ENCODE peak calls at places on chromosomes 5 and 9, in four cellular contexts. E is A549, F is K562, O is HepG2. J is an unnamed sample.

GRCh38 chr9:131927092-131927491 is 152.6 kb downstream of the MED27 start:
- DNase-seq in E (no peak), F (no peak), O (no peak), J (no peak)

GRCh38 chr9:99660191-99660636 is 161.5 kb upstream of the NR4A3 start:
- DNase-seq in E (no peak), F (no peak), O (no peak), J (no peak)

GRCh38 chr5:66612226-66612625 is 16.0 kb downstream of the MAST4 start:
- DNase-seq in E (no peak), F (no peak), O (no peak), J (no peak)

GRCh38 chr9:34759432-34760134 is 49.6 kb upstream of the CCL21 start:
- DNase-seq in E (no peak), F (no peak), O (no peak), J (no peak)

GRCh38 chr9:134434896-134435506 is 108.7 kb downstream of the RXRA start:
- DNase-seq in E (peak), F (no peak), O (peak), J (no peak)

GRCh38 chr5:33737284-33737683 is 154.5 kb downstream of the ADAMTS12 start:
- DNase-seq in E (no peak), F (no peak), O (no peak), J (no peak)

GRCh38 chr5:150239794-150240122 is 49.8 kb downstream of the CAMK2A start:
- DNase-seq in E (no peak), F (no peak), O (no peak), J (no peak)

GRCh38 chr5:58311526-58311925 is 148.4 kb downstream of the PLK2 start:
- DNase-seq in E (no peak), F (no peak), O (no peak), J (no peak)

DNA sequence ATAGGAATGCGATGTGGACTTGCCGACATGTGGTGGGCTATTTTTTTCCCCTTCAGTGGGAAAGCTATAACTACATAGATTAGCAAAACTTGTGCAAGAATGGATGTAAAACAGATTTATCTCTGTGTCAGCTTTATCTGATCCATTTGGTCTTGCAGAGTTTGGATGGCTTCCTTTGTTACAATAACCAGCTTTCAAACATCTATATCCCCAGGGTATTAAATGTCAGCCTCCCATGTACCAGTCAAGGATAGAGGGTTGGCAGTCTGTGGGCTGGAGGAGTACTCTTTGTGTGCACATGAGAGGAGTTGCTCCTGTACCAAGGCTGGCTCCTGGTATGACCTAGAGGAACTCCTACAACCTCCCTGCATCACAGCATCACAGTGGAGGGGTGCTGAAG is 285.0 kb downstream of the TMEM38B start:
- DNase-seq in E (no peak), F (no peak), O (no peak), J (no peak)
- TF ChIP-seq HMGXB4 in E (no peak), F (no peak), O (no peak), J (no peak)

GRCh38 chr5:127615916-127616315 is 33.0 kb upstream of the CTXN3 start:
- DNase-seq in E (no peak), F (no peak), O (no peak), J (no peak)

GRCh38 chr5:127609016-127609415 is 39.9 kb upstream of the CTXN3 start:
- DNase-seq in E (no peak), F (no peak), O (no peak), J (no peak)

GRCh38 chr5:127608077-127608660 is 40.7 kb upstream of the CTXN3 start:
- DNase-seq in E (no peak), F (no peak), O (no peak), J (no peak)

DNA sequence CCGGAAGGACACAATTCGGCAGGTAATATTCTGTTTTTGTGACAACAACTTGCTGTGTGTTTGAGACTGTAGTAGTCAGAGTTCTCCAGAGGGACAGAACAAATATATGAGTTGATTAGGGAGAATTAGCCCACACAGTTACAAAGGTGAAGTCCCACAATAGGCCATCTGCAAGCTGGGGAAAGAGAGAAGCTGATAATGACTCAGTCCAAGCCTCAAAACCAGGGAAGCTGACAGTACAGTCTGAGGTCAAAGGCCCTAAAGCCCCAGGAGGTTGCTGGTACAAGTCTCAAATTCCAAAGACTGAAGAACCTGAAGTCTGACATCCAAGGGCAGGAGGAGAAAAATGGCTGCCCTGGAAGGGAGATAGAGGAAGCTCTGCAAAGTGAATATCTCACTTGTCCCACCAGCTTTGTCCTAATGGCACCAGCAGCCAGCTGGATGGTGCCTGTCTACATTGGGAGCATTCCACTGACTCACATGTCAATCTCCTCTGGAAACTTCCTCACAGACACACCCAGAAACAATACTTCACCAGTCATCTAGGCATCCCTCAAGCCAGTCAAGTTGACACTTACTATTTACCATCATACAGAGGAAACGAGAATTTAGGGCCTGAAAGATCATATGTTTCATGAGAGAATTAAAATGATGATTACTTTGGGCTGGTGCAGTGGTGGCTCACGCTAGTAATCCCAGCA is 36.3 kb upstream of the CTXN3 start:
- DNase-seq in E (no peak), F (no peak), O (no peak), J (no peak)
- TF ChIP-seq HMGXB4 in E (no peak), F (no peak), O (no peak), J (no peak)

GRCh38 chr9:108565651-108566378 is 290.0 kb downstream of the ACTL7B start:
- DNase-seq in E (peak), F (peak), O (peak), J (peak)

GRCh38 chr9:108568093-108568492 is 287.7 kb downstream of the ACTL7B start:
- DNase-seq in E (no peak), F (no peak), O (peak), J (no peak)

GRCh38 chr9:108567571-108567970 is 288.2 kb downstream of the ACTL7B start:
- DNase-seq in E (no peak), F (no peak), O (no peak), J (no peak)

GRCh38 chr9:108575286-108575685 is 280.5 kb downstream of the ACTL7B start:
- DNase-seq in E (no peak), F (no peak), O (no peak), J (no peak)

DNA sequence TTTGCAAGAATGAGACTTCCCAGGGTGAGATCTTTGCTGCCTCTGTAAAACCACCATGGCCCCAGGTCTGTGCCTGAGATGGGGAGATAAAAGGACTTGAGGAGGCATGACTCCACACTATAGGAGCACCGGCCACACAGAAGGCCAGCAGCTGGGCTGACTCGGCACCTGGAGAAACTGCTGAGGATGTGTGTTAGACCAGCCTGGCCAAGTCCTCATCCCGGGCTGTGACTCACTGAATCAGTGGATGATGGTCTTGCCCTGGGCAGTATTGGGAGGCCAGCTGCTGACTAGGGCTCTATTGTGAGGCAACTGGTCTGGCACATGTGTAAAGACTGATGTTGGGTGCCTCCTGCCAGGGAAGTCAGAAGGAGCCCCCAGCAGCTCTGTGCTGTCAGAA is 286.2 kb downstream of the ACTL7B start:
- DNase-seq in E (no peak), F (peak), O (no peak), J (no peak)
- TF ChIP-seq HMGXB4 in E (no peak), F (no peak), O (no peak), J (no peak)

DNA sequence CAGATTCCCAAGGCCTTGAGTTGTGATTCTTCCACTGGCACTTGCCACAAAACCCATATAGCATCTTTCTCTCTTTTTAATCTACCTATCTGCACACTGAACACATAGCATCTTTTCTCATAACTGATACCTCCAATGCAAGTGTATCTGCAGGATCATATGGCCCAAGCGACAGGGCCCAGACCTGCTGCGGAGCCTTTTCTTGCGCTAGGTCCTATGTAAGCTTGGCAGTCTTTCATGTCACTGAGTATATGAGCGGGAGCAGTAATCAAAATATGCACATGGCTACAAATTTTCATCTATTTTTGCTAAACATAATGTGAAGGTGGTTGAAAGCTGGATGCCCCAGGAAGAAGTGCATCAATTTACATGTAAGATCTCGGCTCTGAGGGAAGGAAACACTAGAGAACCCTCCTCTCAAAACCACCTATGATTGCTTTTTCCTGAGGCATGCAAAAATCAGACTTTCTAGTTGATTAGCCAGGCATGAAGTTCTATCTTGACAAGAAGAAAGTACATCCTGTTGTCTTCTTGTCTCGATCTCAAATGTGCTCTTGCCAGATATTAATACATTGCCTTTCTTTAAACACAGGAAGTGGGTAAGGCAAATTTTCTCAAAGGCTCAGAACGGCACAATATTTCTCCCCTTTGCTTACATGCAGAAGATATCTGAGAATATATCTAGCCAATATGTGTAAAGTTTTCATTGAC is 26.9 kb upstream of the CEMIP2 start:
- DNase-seq in E (no peak), F (no peak), O (no peak), J (no peak)
- TF ChIP-seq HMGXB4 in E (no peak), F (no peak), O (no peak), J (no peak)

GRCh38 chr9:73348485-73348884 is 196.8 kb downstream of the ANXA1 start:
- DNase-seq in E (no peak), F (no peak), O (no peak), J (no peak)
- TF ChIP-seq HMGXB4 in E (no peak), F (no peak), O (no peak), J (no peak)

GRCh38 chr9:1047605-1048235 is 2.4 kb upstream of the DMRT2 start:
- DNase-seq in E (no peak), F (no peak), O (no peak), J (peak)
- TF ChIP-seq HMGXB4 in E (no peak), F (no peak), O (no peak), J (no peak)

GRCh38 chr9:20662156-20662555 is 21.9 kb upstream of the FOCAD start:
- DNase-seq in E (no peak), F (no peak), O (no peak), J (no peak)

GRCh38 chr9:20658677-20659473 is 25.2 kb upstream of the FOCAD start:
- DNase-seq in E (peak), F (no peak), O (no peak), J (no peak)

GRCh38 chr9:20659474-20659962 is 24.5 kb upstream of the FOCAD start:
- DNase-seq in E (no peak), F (no peak), O (no peak), J (no peak)

GRCh38 chr9:20663133-20663532 is 20.9 kb upstream of the FOCAD start:
- DNase-seq in E (no peak), F (no peak), O (no peak), J (no peak)

GRCh38 chr9:20664501-20664900 is 19.6 kb upstream of the FOCAD start:
- DNase-seq in E (no peak), F (no peak), O (no peak), J (no peak)
- TF ChIP-seq HMGXB4 in E (no peak), F (no peak), O (no peak), J (no peak)

J was measured in WTC11.